ENCODE peak calls at places on chromosomes 13 and 19, in ten cellular contexts. A is upper lobe of left lung, N is ovary, U is suprapubic skin, G is esophagus muscularis mucosa, J is transverse colon, B is SK-N-SH, E is A549, L is tibial nerve, O is sigmoid colon. C is an unnamed sample.

GRCh38 chr19:14515501-14516047 is 2.6 kb downstream of the DNAJB1 start:
- DNase-seq in A (peak; percentile 15), N (no peak), U (no peak), G (no peak), J (no peak), B (no peak), E (no peak), L (no peak), O (no peak), C (no peak)

GRCh38 chr13:26498524-26499208 is 58.8 kb upstream of the WASF3 start:
- DNase-seq in A (no peak), N (no peak), U (no peak), G (no peak), J (no peak), B (no peak), E (no peak), L (no peak), O (peak; percentile 47), C (no peak)

GRCh38 chr19:15283141-15283885 is 49.0 kb downstream of the BRD4 start:
- DNase-seq in A (no peak), N (no peak), U (no peak), G (no peak), J (no peak), B (no peak), E (no peak), L (no peak), O (peak; percentile 77), C (no peak)

GRCh38 chr19:52716578-52716977 is 18.3 kb downstream of the ZNF611 start:
- DNase-seq in A (no peak), N (no peak), U (no peak), G (no peak), J (no peak), B (no peak), E (no peak), L (no peak), O (no peak), C (no peak)

GRCh38 chr13:98142427-98143156 is at the start of gene FARP1:
- DNase-seq in A (peak; percentile 96), N (peak; percentile 84), U (peak; percentile 74), G (no peak), J (peak; percentile 84), B (peak; percentile 95), E (peak; percentile 54), L (peak; percentile 58), O (peak; percentile 86), C (peak; percentile 88)

GRCh38 chr19:1524972-1525325 is 1.1 kb downstream of the PLK5 start:
- DNase-seq in A (no peak), N (no peak), U (no peak), G (no peak), J (no peak), B (no peak), E (no peak), L (no peak), O (no peak), C (no peak)

GRCh38 chr13:101451641-101452040 is 834 bp upstream of the ITGBL1 start:
- DNase-seq in A (no peak), N (no peak), U (no peak), G (no peak), J (no peak), B (no peak), E (no peak), L (no peak), O (no peak), C (no peak)

GRCh38 chr19:48659768-48660167 is 13.0 kb downstream of the NTN5 start:
- DNase-seq in A (no peak), N (no peak), U (no peak), G (no peak), J (no peak), B (no peak), E (peak; percentile 61), L (no peak), O (no peak), C (no peak)

GRCh38 chr19:3335431-3336350 is 30.7 kb upstream of the NFIC start:
- DNase-seq in A (no peak), N (peak; percentile 68), U (peak; percentile 80), G (peak; percentile 93), J (peak; percentile 74), B (no peak), E (no peak), L (no peak), O (peak; percentile 93), C (peak; percentile 77)

GRCh38 chr19:5691205-5691929 is 1.3 kb downstream of the RPL36 start:
- DNase-seq in A (peak; percentile 87), N (peak; percentile 81), U (no peak), G (no peak), J (peak; percentile 78), B (peak; percentile 67), E (peak; percentile 48), L (no peak), O (peak; percentile 89), C (peak; percentile 66)

GRCh38 chr19:35334064-35334753 is 5.2 kb downstream of the CD22 start:
- DNase-seq in A (no peak), N (no peak), U (no peak), G (no peak), J (no peak), B (no peak), E (no peak), L (no peak), O (no peak), C (no peak)

GRCh38 chr19:6458695-6459355 is 767 bp downstream of the SLC25A23 start:
- DNase-seq in A (no peak), N (peak; percentile 52), U (no peak), G (no peak), J (peak; percentile 62), B (no peak), E (no peak), L (no peak), O (no peak), C (peak; percentile 53)

GRCh38 chr13:44273991-44274810 is 99.4 kb upstream of the SERP2 start:
- DNase-seq in A (no peak), N (no peak), U (no peak), G (no peak), J (no peak), B (no peak), E (no peak), L (no peak), O (no peak), C (no peak)

GRCh38 chr19:31261651-31262331 is 87.4 kb downstream of the TSHZ3 start:
- DNase-seq in A (no peak), N (no peak), U (no peak), G (no peak), J (no peak), B (no peak), E (no peak), L (no peak), O (no peak), C (peak; percentile 15)

GRCh38 chr19:38929929-38930775 is at the start of gene SARS2:
- DNase-seq in A (peak; percentile 97), N (peak; percentile 96), U (peak; percentile 96), G (peak; percentile 99), J (peak; percentile 93), B (peak; percentile 98), E (peak; percentile 99), L (peak; percentile 78), O (peak; percentile 96), C (peak; percentile 91)

DNA sequence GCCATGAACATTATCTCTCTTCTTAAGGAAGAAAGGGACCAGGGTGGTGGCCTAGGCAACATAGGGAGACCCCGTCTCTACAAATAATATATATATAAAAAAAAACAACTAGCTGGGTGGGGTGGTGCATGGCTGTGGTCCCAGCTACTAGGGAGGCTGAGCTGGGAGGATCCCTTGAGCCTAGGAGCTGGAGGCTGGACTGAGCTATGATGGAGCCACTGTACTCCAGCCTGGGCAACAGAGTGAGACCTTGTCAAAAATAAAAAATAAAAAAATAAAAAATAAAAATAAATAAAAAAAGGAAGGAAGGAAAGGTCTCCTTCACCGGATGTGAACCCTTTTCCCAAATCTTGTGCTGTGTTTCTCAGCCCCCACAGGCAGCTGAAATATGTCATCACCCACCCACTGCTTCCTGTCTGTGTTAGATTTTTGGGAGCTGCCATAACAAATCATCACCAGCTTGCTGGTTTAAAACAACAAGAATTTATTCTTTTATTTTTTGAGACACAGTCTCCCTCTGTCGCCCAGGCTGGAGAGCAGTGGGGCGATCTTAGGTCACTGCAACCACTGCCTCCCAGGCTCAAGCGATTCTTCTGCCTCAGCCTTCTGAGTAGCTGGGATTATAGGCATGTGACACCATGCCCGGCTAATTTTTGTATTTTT is 9.5 kb upstream of the TSPAN16 start:
- DNase-seq in A (no peak), N (no peak), U (no peak), G (no peak), J (no peak), B (no peak), E (no peak), L (no peak), O (no peak), C (no peak)
- TF ChIP-seq CTCF in A (peak; percentile 49), N (no peak), U (no peak), G (peak; percentile 30), J (no peak), B (no peak), E (no peak), L (peak; percentile 24), O (no peak), C (no peak)

DNA sequence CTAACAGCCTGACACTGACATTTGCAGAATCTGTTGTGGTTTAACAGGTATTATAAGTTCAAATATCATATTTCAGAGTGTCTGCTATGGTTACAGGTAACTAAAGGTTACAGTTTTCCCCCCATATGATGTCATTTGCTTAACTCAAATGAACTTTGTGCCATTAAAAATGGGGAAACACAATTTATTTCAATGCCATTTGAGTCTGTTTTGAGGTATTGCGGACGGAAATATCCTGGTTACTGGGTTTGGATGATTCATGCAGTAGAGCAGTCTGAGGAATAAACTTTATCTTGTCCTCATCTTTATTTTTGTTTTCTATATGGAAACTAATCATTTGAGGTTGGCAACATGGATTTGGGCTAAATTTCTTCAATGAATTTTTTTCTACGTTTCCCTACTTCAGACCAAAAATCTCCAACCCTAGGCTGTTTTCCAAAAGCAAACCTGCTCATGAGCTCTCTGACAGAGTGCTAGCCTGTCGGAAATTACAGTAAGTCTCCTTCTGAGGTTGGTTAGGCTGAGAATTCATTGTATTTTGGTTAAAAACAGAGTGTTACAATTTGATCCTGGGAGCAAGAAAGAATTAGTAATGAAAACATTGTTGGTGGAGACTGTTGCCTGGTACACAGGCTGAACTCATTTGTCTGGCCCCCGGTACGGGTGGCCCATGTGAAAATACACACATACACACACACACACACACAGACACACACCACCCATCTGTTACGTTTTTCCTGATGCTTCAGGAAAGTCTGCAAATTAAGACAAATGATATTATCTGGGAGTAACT is 66.1 kb downstream of the AKAP11 start:
- DNase-seq in A (no peak), N (no peak), U (no peak), G (no peak), J (no peak), B (no peak), E (no peak), L (no peak), O (no peak), C (no peak)
- TF ChIP-seq EP300 in A (no peak), N (no peak), U (no peak), G (no peak), J (no peak), B (no peak), E (no peak), L (no peak), O (no peak), C (no peak)

GRCh38 chr19:10568444-10568825 is 344 bp downstream of the CDKN2D start:
- DNase-seq in A (no peak), N (no peak), U (peak; percentile 80), G (no peak), J (peak; percentile 63), B (no peak), E (peak; percentile 50), L (no peak), O (peak; percentile 79), C (peak; percentile 50)
- TF ChIP-seq CTCF in A (no peak), N (no peak), U (no peak), G (no peak), J (no peak), B (no peak), E (no peak), L (no peak), O (no peak), C (no peak)

GRCh38 chr13:32964987-32965386 is 51.2 kb upstream of the KL start:
- DNase-seq in A (no peak), N (no peak), U (no peak), G (no peak), J (no peak), B (no peak), E (no peak), L (no peak), O (no peak), C (no peak)
- TF ChIP-seq EP300 in A (no peak), N (no peak), U (no peak), G (no peak), J (no peak), B (no peak), E (no peak), L (no peak), O (no peak), C (no peak)

C was measured in stomach.